ENCODE peak calls at places on chromosomes 6 and 20, in six cellular contexts. W is PC-3, J is GM23248, H is GM23338, P is hepatocyte, Q is OCI-LY7. L is an unnamed sample.

GRCh38 chr6:167094436-167094819 is 28.5 kb upstream of the CCR6 start:
- DNase-seq in H (no peak), J (no peak), W (no peak), Q (no peak), P (no peak), L (no peak)

GRCh38 chr6:13012271-13012670 is 295.7 kb downstream of the PHACTR1 start:
- DNase-seq in Q (no peak), P (no peak), J (no peak), H (no peak), W (no peak), L (no peak)

GRCh38 chr6:79170915-79171314 is 63.6 kb downstream of the HMGN3 start:
- DNase-seq in J (no peak), W (peak), P (no peak), H (no peak), Q (no peak), L (no peak)

GRCh38 chr6:42429836-42430235 is 21.9 kb downstream of the TRERF1 start:
- DNase-seq in Q (no peak), H (no peak), J (no peak), P (no peak), W (no peak), L (no peak)

GRCh38 chr20:63318391-63319163 is 25.6 kb downstream of the COL20A1 start:
- DNase-seq in Q (no peak), J (no peak), W (no peak), H (no peak), P (no peak), L (no peak)

GRCh38 chr20:45368221-45368980 is 5.4 kb downstream of the SYS1 start:
- DNase-seq in J (no peak), Q (peak), H (no peak), W (no peak), P (no peak), L (no peak)

GRCh38 chr6:35258858-35259193 is 709 bp upstream of the ZNF76 start:
- DNase-seq in W (no peak), J (peak), Q (no peak), P (peak), H (peak), L (peak)

GRCh38 chr6:41570270-41570615 is 24.1 kb downstream of the FOXP4 start:
- DNase-seq in Q (no peak), H (peak), W (no peak), P (no peak), J (no peak), L (no peak)

GRCh38 chr6:12115001-12115400 is 102.9 kb downstream of the HIVEP1 start:
- DNase-seq in Q (no peak), W (no peak), J (no peak), P (no peak), H (no peak), L (no peak)

GRCh38 chr6:78131521-78131920 is 478.7 kb downstream of the MEI4 start:
- DNase-seq in Q (no peak), P (no peak), W (no peak), H (no peak), J (no peak), L (no peak)

GRCh38 chr20:32019563-32020463 is 9.6 kb downstream of the CCM2L start:
- DNase-seq in W (no peak), J (peak), Q (no peak), H (no peak), P (no peak), L (no peak)

GRCh38 chr6:43904311-43905123 is 134.5 kb downstream of the VEGFA start:
- DNase-seq in H (no peak), P (no peak), Q (no peak), J (no peak), W (peak), L (no peak)

GRCh38 chr6:151436300-151436699 is 15.6 kb downstream of the RMND1 start:
- DNase-seq in J (peak), Q (no peak), H (no peak), W (no peak), P (no peak), L (no peak)

GRCh38 chr6:164152611-164153010 is 738.1 kb downstream of the QKI start:
- DNase-seq in P (no peak), W (no peak), H (no peak), Q (no peak), J (no peak), L (no peak)

GRCh38 chr6:44224154-44224977 is 971 bp downstream of the SLC29A1 start:
- DNase-seq in J (peak), P (no peak), Q (peak), H (no peak), W (peak), L (no peak)

GRCh38 chr6:156395276-156395675 is 381.9 kb upstream of the ARID1B start:
- DNase-seq in P (no peak), J (no peak), Q (peak), H (no peak), W (peak), L (no peak)

GRCh38 chr6:219641-220198 is 72.6 kb upstream of the DUSP22 start:
- DNase-seq in Q (peak), W (peak), P (peak), H (peak), J (peak), L (no peak)

GRCh38 chr6:166206066-166206465 is 38.4 kb upstream of the TBXT start:
- DNase-seq in J (peak), P (no peak), Q (no peak), W (peak), H (no peak), L (no peak)

GRCh38 chr20:62719250-62719945 is 10.8 kb downstream of the NTSR1 start:
- DNase-seq in Q (no peak), P (no peak), H (no peak), W (no peak), J (no peak), L (no peak)

GRCh38 chr6:87183687-87184086 is 28.3 kb downstream of the ZNF292 start:
- DNase-seq in Q (no peak), J (peak), W (peak), P (no peak), H (no peak), L (no peak)

GRCh38 chr20:45934046-45934586 is 367 bp upstream of the PCIF1 start:
- DNase-seq in H (peak), J (peak), P (peak), Q (peak), W (peak), L (peak)

GRCh38 chr20:2798095-2798805 is 2.2 kb downstream of the CPXM1 start:
- DNase-seq in J (no peak), H (no peak), W (no peak), P (no peak), Q (no peak), L (no peak)

GRCh38 chr6:158158748-158159147 is 9.3 kb downstream of the SERAC1 start:
- DNase-seq in H (no peak), Q (no peak), J (peak), W (no peak), P (no peak), L (no peak)

GRCh38 chr20:40307937-40308478 is 381.0 kb downstream of the MAFB start:
- DNase-seq in Q (no peak), P (no peak), J (no peak), W (no peak), H (no peak), L (no peak)

GRCh38 chr20:33945391-33946079 is 48.2 kb upstream of the RALY start:
- DNase-seq in Q (no peak), H (no peak), J (peak), W (peak), P (no peak), L (no peak)

GRCh38 chr20:33936651-33937050 is 57.1 kb upstream of the RALY start:
- DNase-seq in P (no peak), W (no peak), J (no peak), H (no peak), Q (no peak), L (no peak)

GRCh38 chr20:33944914-33945313 is 48.8 kb upstream of the RALY start:
- DNase-seq in P (no peak), Q (no peak), H (peak), W (no peak), J (no peak), L (no peak)

DNA sequence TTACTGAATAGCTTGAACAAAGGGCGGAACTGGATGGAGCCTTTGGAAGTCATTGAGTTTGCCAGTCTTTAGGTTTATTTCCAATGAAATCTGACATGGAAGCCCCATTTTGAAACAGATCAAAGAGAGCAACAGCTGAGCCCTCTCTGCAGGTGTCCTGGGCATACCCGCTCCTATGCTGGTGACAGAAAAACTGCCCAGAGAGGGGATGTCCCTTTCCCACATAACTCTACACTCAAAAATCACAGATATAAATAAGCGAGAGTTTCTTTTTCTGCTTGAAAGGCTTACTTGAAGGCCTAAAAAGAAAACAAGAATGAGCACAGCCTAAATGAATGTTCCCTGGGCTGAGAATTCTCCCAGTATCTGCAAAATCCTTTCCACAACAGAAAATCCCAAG is 53.0 kb upstream of the RALY start:
- DNase-seq in J (no peak), P (no peak), Q (no peak), H (no peak), W (no peak), L (no peak)
- TF ChIP-seq EZH2phosphoT487 in J (no peak), P (no peak), Q (no peak), H (no peak), W (no peak), L (no peak)

GRCh38 chr20:44326391-44327159 is 10.3 kb upstream of the R3HDML start:
- DNase-seq in P (peak), J (peak), H (peak), W (no peak), Q (no peak), L (no peak)
- H3K4me3 ChIP-seq in P (no peak), J (peak), H (peak), W (no peak), Q (no peak), L (no peak)

GRCh38 chr6:4577406-4577805 is 198.8 kb upstream of the CDYL start:
- DNase-seq in H (no peak), J (peak), W (peak), Q (no peak), P (peak), L (no peak)
- TF ChIP-seq EZH2phosphoT487 in H (no peak), J (no peak), W (no peak), Q (no peak), P (no peak), L (no peak)

GRCh38 chr6:32194825-32195651 is 2.6 kb upstream of the GPSM3 start:
- DNase-seq in H (peak), P (peak), W (peak), J (peak), Q (peak), L (peak)

GRCh38 chr6:32196682-32197616 is 4.5 kb upstream of the GPSM3 start:
- DNase-seq in J (peak), W (no peak), Q (no peak), P (no peak), H (peak), L (no peak)

GRCh38 chr6:32194388-32194787 is 1.9 kb upstream of the GPSM3 start:
- DNase-seq in Q (no peak), P (no peak), H (no peak), W (no peak), J (no peak), L (no peak)

GRCh38 chr6:32195902-32196681 is 3.6 kb upstream of the GPSM3 start:
- DNase-seq in H (peak), P (peak), J (peak), Q (peak), W (peak), L (peak)

GRCh38 chr6:32195652-32195901 is 3.1 kb upstream of the GPSM3 start:
- DNase-seq in H (peak), J (peak), W (peak), P (peak), Q (peak), L (peak)
- H3K4me3 ChIP-seq in H (peak), J (no peak), W (peak), P (no peak), Q (peak), L (peak)

GRCh38 chr6:113004691-113005270 is 657.7 kb downstream of the RFPL4B start:
- DNase-seq in J (no peak), Q (no peak), W (no peak), P (no peak), H (peak), L (no peak)
- TF ChIP-seq EZH2phosphoT487 in J (no peak), Q (no peak), W (no peak), P (no peak), H (no peak), L (no peak)

GRCh38 chr6:16064687-16065086 is 64.2 kb upstream of the MYLIP start:
- DNase-seq in P (no peak), H (peak), Q (no peak), W (no peak), J (no peak), L (no peak)

GRCh38 chr6:16069222-16069621 is 59.7 kb upstream of the MYLIP start:
- DNase-seq in J (no peak), P (no peak), W (no peak), H (peak), Q (no peak), L (no peak)

GRCh38 chr6:16063580-16063979 is 65.3 kb upstream of the MYLIP start:
- DNase-seq in Q (no peak), J (no peak), W (no peak), P (no peak), H (no peak), L (no peak)

GRCh38 chr6:16061833-16062232 is 67.1 kb upstream of the MYLIP start:
- DNase-seq in Q (no peak), J (peak), W (no peak), H (no peak), P (no peak), L (no peak)

GRCh38 chr6:16067568-16067967 is 61.3 kb upstream of the MYLIP start:
- DNase-seq in Q (no peak), H (no peak), J (no peak), P (no peak), W (no peak), L (no peak)
- H3K4me3 ChIP-seq in Q (no peak), H (no peak), J (no peak), P (no peak), W (no peak), L (no peak)

DNA sequence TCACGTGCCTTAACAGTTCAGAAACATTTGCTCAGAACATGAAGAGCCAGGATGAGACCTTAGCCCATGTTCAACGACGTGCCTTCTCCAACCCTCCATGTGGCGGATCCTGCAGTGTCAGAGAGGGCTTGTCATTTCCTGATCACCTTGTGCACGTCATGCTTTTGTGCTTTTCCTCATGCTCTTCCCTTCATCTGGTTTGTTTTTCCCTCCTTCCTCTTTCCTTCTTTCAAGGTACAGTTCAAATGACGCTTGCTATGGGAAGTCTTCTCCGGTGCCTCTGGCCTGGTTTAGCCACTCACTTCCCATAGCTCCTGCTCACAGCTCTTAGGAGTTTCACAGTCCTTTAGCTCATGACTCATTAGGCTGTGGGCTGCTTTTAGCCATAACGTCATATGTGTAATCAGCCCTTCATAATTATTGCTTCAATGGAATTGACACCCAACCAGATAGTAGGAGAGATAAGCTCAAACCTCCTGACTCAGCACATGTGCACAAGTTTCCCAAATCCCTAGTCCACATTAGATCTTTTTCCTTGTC is 102.7 kb upstream of the CNKSR3 start:
- DNase-seq in H (no peak), Q (no peak), W (peak), P (peak), J (peak), L (no peak)
- TF ChIP-seq EZH2phosphoT487 in H (no peak), Q (no peak), W (no peak), P (no peak), J (no peak), L (no peak)

GRCh38 chr6:101399627-101399955 is 6.1 kb downstream of the GRIK2 start:
- DNase-seq in H (peak), W (no peak), P (no peak), J (no peak), Q (no peak), L (no peak)
- H3K4me3 ChIP-seq in H (peak), W (no peak), P (no peak), J (no peak), Q (no peak), L (no peak)

DNA sequence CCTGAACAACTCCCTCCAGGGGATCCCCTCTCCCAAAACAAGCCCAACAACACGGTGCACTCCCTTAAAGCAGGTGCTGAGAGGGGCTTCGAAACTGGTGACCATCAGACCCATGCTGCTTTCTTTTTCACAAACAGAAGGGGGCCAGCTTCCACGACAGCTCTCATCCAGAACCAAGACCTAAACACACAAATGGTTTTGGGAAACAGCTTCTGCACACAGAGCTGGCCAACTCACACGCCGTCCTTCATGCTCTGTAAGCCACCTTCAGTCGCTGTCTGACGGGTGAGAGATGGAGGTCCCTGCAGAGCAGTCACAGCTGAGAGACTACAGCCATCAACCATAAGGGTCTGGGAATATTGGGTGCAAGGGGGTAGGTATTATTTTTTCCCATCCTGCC is 76.3 kb downstream of the ZMYND8 start:
- DNase-seq in P (no peak), W (no peak), J (no peak), Q (no peak), H (no peak), L (no peak)
- TF ChIP-seq EZH2phosphoT487 in P (no peak), W (no peak), J (no peak), Q (no peak), H (no peak), L (no peak)

GRCh38 chr6:139147628-139148027 is 12.7 kb downstream of the HECA start:
- DNase-seq in W (no peak), J (no peak), P (peak), Q (no peak), H (no peak), L (no peak)

GRCh38 chr6:139148557-139149220 is 13.8 kb downstream of the HECA start:
- DNase-seq in W (no peak), P (peak), H (no peak), J (no peak), Q (no peak), L (no peak)

GRCh38 chr6:139151425-139152087 is 16.7 kb downstream of the HECA start:
- DNase-seq in W (no peak), J (no peak), Q (no peak), P (no peak), H (no peak), L (no peak)

GRCh38 chr6:139150915-139151314 is 16.0 kb downstream of the HECA start:
- DNase-seq in J (no peak), Q (no peak), P (no peak), W (no peak), H (no peak), L (no peak)

DNA sequence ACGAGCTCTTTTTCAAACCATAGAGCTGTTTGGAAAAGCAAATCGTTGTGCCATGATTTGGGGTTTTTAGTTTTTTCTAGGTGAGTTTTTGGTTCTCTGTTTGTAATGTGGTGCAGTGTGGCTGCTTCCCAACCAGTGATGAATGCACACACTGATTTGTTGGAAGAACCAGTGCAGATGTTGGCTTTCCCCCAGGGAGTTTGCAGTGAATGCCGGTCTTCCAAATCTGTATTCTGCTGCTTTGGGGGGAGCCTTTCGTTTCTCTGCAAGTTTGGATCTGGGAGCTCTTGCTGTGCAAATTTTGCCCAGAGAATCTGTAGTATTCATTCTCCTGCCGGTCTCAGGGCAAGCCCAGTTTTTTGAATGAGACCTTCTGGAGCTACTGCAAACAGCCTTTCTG is 14.5 kb downstream of the HECA start:
- DNase-seq in H (no peak), W (no peak), J (no peak), Q (no peak), P (no peak), L (no peak)
- H3K4me3 ChIP-seq in H (no peak), W (no peak), J (no peak), Q (no peak), P (no peak), L (no peak)